ENCODE peak calls at places on chromosomes 7 and 10, in seven cellular contexts. L, B, H, W, F, Z and Y are unnamed samples.

GRCh38 chr7:65239707-65240352 is 133.8 kb upstream of the ZNF92 start:
- DNase-seq in L (no peak), B (peak; percentile 64), Z (no peak), H (peak; percentile 67), F (peak; percentile 81), W (peak; percentile 89), Y (peak; percentile 12)

GRCh38 chr7:129401968-129402860 is 32.0 kb upstream of the STRIP2 start:
- DNase-seq in B (no peak), Z (no peak), L (no peak), W (no peak), F (no peak), H (peak; percentile 16), Y (peak; percentile 11)

GRCh38 chr7:157386979-157387800 is 50.4 kb downstream of the DNAJB6 start:
- DNase-seq in F (peak; percentile 93), W (peak; percentile 91), L (peak; percentile 86), B (peak; percentile 69), Z (peak; percentile 89), H (peak; percentile 95), Y (peak; percentile 80)

GRCh38 chr7:108459922-108460551 is 3.8 kb upstream of the NRCAM start:
- DNase-seq in F (no peak), W (no peak), H (peak; percentile 51), B (no peak), Z (no peak), L (no peak), Y (peak; percentile 21)

GRCh38 chr7:23275906-23276305 is 23.2 kb upstream of the MALSU1 start:
- DNase-seq in F (no peak), Z (no peak), W (no peak), H (no peak), B (no peak), L (no peak), Y (no peak)

GRCh38 chr7:148058092-148058491 is 532.5 kb upstream of the C7orf33 start:
- DNase-seq in W (no peak), H (no peak), L (no peak), F (no peak), B (no peak), Z (no peak), Y (no peak)

GRCh38 chr10:3783721-3784432 is 1.1 kb downstream of the KLF6 start:
- DNase-seq in L (peak; percentile 61), B (peak; percentile 75), F (peak; percentile 60), Z (peak; percentile 79), W (peak; percentile 62), H (peak; percentile 94), Y (peak; percentile 70)

GRCh38 chr7:21103426-21104123 is 316.9 kb upstream of the SP8 start:
- DNase-seq in L (no peak), Z (no peak), H (no peak), W (no peak), F (no peak), B (no peak), Y (no peak)

GRCh38 chr10:46077141-46077554 is 31.1 kb upstream of the MSMB start:
- DNase-seq in H (no peak), F (no peak), L (peak; percentile 12), B (no peak), W (no peak), Z (peak; percentile 87), Y (peak; percentile 88)

GRCh38 chr7:159028456-159029401 is 115.9 kb downstream of the VIPR2 start:
- DNase-seq in H (no peak), L (no peak), Z (no peak), W (peak; percentile 19), B (no peak), F (peak; percentile 42), Y (no peak)

GRCh38 chr10:59175538-59176240 is 754 bp upstream of the PHYHIPL start:
- DNase-seq in L (no peak), B (peak; percentile 57), F (peak; percentile 62), Z (peak; percentile 47), W (peak; percentile 38), H (peak; percentile 3), Y (no peak)

GRCh38 chr10:69119896-69120295 is 4.1 kb upstream of the VPS26A start:
- DNase-seq in W (no peak), L (no peak), H (no peak), B (no peak), F (no peak), Z (no peak), Y (no peak)

GRCh38 chr10:67771200-67771599 is 66.8 kb downstream of the DNAJC12 start:
- DNase-seq in W (no peak), H (no peak), L (no peak), B (no peak), Z (no peak), F (no peak), Y (no peak)

GRCh38 chr7:30682131-30683083 is at the start of gene CRHR2:
- DNase-seq in W (peak; percentile 70), L (no peak), H (no peak), F (peak; percentile 81), Z (no peak), B (peak; percentile 46), Y (no peak)

GRCh38 chr7:36153571-36154097 is 580 bp downstream of the EEPD1 start:
- DNase-seq in Z (no peak), H (no peak), F (peak; percentile 53), L (no peak), B (peak; percentile 1), W (no peak), Y (no peak)

GRCh38 chr7:140402178-140402835 is 1.6 kb upstream of the RAB19 start:
- DNase-seq in W (no peak), L (peak; percentile 76), H (no peak), Z (no peak), F (no peak), B (no peak), Y (peak; percentile 61)

GRCh38 chr7:18402488-18403183 is 92.9 kb upstream of the HDAC9 start:
- DNase-seq in L (peak; percentile 88), H (no peak), B (no peak), W (no peak), F (no peak), Z (peak; percentile 13), Y (peak; percentile 78)

GRCh38 chr7:71727347-71727746 is 595.4 kb downstream of the GALNT17 start:
- DNase-seq in W (no peak), B (no peak), H (no peak), Z (no peak), L (no peak), F (no peak), Y (no peak)

GRCh38 chr7:81361769-81362168 is 408.1 kb downstream of the HGF start:
- DNase-seq in B (no peak), W (no peak), Z (no peak), L (no peak), H (peak; percentile 16), F (no peak), Y (peak; percentile 26)

GRCh38 chr10:46542567-46543323 is 13.7 kb downstream of the GPRIN2 start:
- DNase-seq in L (no peak), B (no peak), F (no peak), H (no peak), W (no peak), Z (no peak), Y (no peak)

GRCh38 chr10:52818019-52818418 is 45.4 kb upstream of the MBL2 start:
- DNase-seq in B (peak; percentile 46), F (no peak), W (no peak), L (peak; percentile 59), H (peak; percentile 90), Z (no peak), Y (peak; percentile 65)

GRCh38 chr7:155804897-155805825 is 7.1 kb downstream of the SHH start:
- DNase-seq in F (peak; percentile 96), W (peak; percentile 83), B (peak; percentile 85), L (peak; percentile 65), H (peak; percentile 90), Z (peak; percentile 3), Y (peak; percentile 71)

GRCh38 chr7:123538897-123539296 is 4.5 kb upstream of the IQUB start:
- DNase-seq in F (no peak), L (peak; percentile 10), Z (no peak), H (no peak), W (no peak), B (no peak), Y (no peak)

GRCh38 chr10:59513558-59513957 is 151.2 kb upstream of the FAM13C start:
- DNase-seq in L (peak; percentile 29), B (no peak), W (no peak), H (no peak), Z (no peak), F (no peak), Y (no peak)

GRCh38 chr10:76668013-76668370 is 969.6 kb downstream of the KCNMA1 start:
- DNase-seq in F (no peak), Z (no peak), L (no peak), B (no peak), H (no peak), W (no peak), Y (no peak)
- H3K23ac ChIP-seq in F (no peak overlapping the region), Z (no peak overlapping the region), L (no peak overlapping the region), B (no peak overlapping the region), H (no peak overlapping the region), W (no peak overlapping the region), Y (no peak overlapping the region)

DNA sequence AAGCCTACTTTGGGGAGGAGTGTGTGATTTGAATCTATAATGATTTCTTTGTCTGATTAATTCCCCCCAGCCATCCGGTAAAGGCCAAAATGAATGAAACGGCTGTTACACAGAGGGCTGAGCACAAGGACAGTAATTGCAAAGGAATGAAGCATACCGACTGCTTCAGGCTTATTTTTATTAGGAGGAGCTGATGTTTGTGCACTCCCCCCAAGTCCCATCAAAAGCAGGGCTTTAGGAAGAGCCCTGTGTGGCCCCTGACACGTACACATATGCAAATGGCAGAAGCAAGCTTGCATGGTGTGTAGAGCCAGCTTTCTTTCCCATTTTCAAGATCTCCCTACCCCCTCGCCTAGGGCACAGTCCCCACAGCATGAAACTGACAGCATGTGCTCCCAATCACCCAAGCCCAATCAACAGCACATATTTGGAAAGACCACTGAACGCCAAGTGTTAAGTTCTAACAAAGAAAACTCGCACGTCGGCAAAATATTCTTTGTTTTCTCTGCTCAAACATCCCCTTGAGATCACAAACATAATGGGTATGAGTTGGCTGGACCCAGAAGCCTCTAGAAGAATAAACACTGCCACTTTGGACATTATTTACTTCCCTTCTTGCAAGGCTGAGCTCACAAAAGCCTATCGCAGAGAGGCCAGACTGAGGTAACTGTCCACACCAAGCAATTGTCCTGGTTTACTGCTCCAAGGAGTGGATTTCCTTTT is 143.0 kb downstream of the CUBN start:
- DNase-seq in H (no peak), Z (no peak), W (no peak), L (peak; percentile 88), B (no peak), F (no peak), Y (peak; percentile 77)
- H3K27ac ChIP-seq in H (no peak overlapping the region), Z (no peak overlapping the region), W (no peak overlapping the region), L (peak overlapping the region; percentile 95), B (peak overlapping the region; percentile 30), F (no peak overlapping the region), Y (peak overlapping the region; percentile 100)

GRCh38 chr7:74627699-74628411 is 29.7 kb upstream of the GTF2I start:
- DNase-seq in B (peak; percentile 54), L (peak; percentile 27), F (peak; percentile 63), Z (no peak), W (peak; percentile 47), H (peak; percentile 46), Y (no peak)
- H3K9ac ChIP-seq in B (no peak overlapping the region), L (no peak overlapping the region), F (no peak overlapping the region), Z (no peak overlapping the region), W (peak overlapping the region; percentile 61), H (no peak overlapping the region), Y (peak overlapping the region; percentile 51)

DNA sequence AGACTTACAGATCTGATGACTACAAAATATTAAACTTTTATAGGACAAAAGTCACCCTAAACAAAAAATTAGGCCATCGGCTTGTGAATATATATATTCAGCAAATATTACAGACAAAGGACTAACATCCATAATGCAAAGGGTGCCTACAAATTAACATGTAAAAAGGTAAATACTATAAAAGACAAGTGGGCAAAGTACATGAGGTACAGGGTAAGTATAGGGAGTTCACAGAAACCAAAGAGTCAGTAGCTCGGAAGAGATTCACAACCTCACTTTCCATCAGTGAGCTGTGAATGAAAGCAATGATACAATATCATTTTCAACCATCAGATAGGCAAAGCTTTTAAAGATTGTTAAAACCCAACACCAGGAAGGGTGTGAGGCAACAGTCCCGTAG is 16.8 kb upstream of the KLF14 start:
- DNase-seq in F (no peak), B (no peak), W (no peak), H (no peak), Z (no peak), L (no peak), Y (no peak)
- H3K23ac ChIP-seq in F (no peak overlapping the region), B (no peak overlapping the region), W (no peak overlapping the region), H (no peak overlapping the region), Z (no peak overlapping the region), L (no peak overlapping the region), Y (no peak overlapping the region)